ENCODE peak calls at places on chromosomes 12 and 14, in ten cellular contexts. M is ovary; W is ascending aorta; K is CD8-positive, alpha-beta T cell; Y is effector memory CD4-positive, alpha-beta T cell; B is MG63; S is H7; V is body of pancreas; P is vagina; L is uterus. E is an unnamed sample.

GRCh38 chr14:95255013-95255412 is 64.7 kb downstream of the CLMN start:
- DNase-seq in S (no peak), W (no peak), L (no peak), Y (no peak), B (no peak), M (no peak), P (no peak), K (no peak), V (no peak), E (no peak)

GRCh38 chr14:94655169-94655710 is 43.0 kb downstream of the SERPINA3 start:
- DNase-seq in W (peak; percentile 16), Y (no peak), S (no peak), M (no peak), L (peak; percentile 30), P (peak; percentile 88), K (no peak), V (no peak), B (no peak), E (peak; percentile 70)

GRCh38 chr14:23195552-23196101 is 12.2 kb upstream of the SLC7A8 start:
- DNase-seq in B (no peak), S (no peak), M (no peak), K (no peak), Y (no peak), P (no peak), L (no peak), W (no peak), V (no peak), E (no peak)

GRCh38 chr12:119762619-119763018 is 94.7 kb downstream of the PRKAB1 start:
- DNase-seq in P (no peak), K (no peak), S (no peak), L (no peak), Y (no peak), M (no peak), V (no peak), W (no peak), B (no peak), E (no peak)

GRCh38 chr12:73274972-73275371 is 1002.8 kb downstream of the TRHDE start:
- DNase-seq in M (no peak), K (no peak), V (no peak), B (no peak), Y (no peak), W (no peak), S (no peak), L (no peak), P (no peak), E (no peak)

GRCh38 chr12:88579572-88579940 is 715 bp downstream of the KITLG start:
- DNase-seq in V (peak; percentile 61), Y (no peak), K (no peak), B (peak; percentile 66), M (peak; percentile 67), S (peak; percentile 52), L (peak; percentile 44), W (no peak), P (no peak), E (no peak)

GRCh38 chr12:70660620-70661219 is 23.5 kb upstream of the PTPRB start:
- DNase-seq in L (peak; percentile 36), V (no peak), S (no peak), M (no peak), P (no peak), B (peak; percentile 45), K (no peak), W (no peak), Y (no peak), E (peak; percentile 78)

GRCh38 chr12:38099686-38100085 is 216.9 kb upstream of the ALG10B start:
- DNase-seq in W (no peak), P (no peak), Y (no peak), M (no peak), L (no peak), B (no peak), K (no peak), S (peak; percentile 14), V (no peak), E (no peak)

GRCh38 chr12:54191126-54191525 is 2.3 kb upstream of the SMUG1 start:
- DNase-seq in S (no peak), K (no peak), Y (no peak), B (no peak), V (no peak), W (no peak), L (no peak), P (no peak), M (no peak), E (no peak)

GRCh38 chr12:54193437-54193836 is 4.7 kb upstream of the SMUG1 start:
- DNase-seq in P (no peak), Y (no peak), S (no peak), K (no peak), L (no peak), B (no peak), W (no peak), V (no peak), M (no peak), E (no peak)

GRCh38 chr12:54195080-54195479 is 6.3 kb upstream of the SMUG1 start:
- DNase-seq in P (no peak), W (no peak), L (no peak), S (no peak), M (no peak), Y (no peak), V (no peak), K (no peak), B (no peak), E (no peak)

GRCh38 chr12:54189198-54189539 is 384 bp upstream of the SMUG1 start:
- DNase-seq in M (no peak), P (no peak), B (no peak), S (no peak), K (no peak), V (no peak), Y (no peak), W (no peak), L (no peak), E (no peak)

GRCh38 chr12:54191550-54192022 is 2.8 kb upstream of the SMUG1 start:
- DNase-seq in P (no peak), S (peak; percentile 86), V (peak; percentile 86), L (peak; percentile 81), W (peak; percentile 88), K (peak; percentile 66), M (peak; percentile 88), Y (peak; percentile 56), B (peak; percentile 73), E (no peak)
- H3K27me3 ChIP-seq in P (no peaks in the 10 kb centered on the region), S (peaks cover 41% of the 10 kb centered on the region), V (no peaks in the 10 kb centered on the region), L (no peaks in the 10 kb centered on the region), W (no peaks in the 10 kb centered on the region), K (peaks cover 6% of the 10 kb centered on the region), M (no peaks in the 10 kb centered on the region), Y (peaks cover 10% of the 10 kb centered on the region), B (no peaks in the 10 kb centered on the region), E (peaks cover 6% of the 10 kb centered on the region)

DNA sequence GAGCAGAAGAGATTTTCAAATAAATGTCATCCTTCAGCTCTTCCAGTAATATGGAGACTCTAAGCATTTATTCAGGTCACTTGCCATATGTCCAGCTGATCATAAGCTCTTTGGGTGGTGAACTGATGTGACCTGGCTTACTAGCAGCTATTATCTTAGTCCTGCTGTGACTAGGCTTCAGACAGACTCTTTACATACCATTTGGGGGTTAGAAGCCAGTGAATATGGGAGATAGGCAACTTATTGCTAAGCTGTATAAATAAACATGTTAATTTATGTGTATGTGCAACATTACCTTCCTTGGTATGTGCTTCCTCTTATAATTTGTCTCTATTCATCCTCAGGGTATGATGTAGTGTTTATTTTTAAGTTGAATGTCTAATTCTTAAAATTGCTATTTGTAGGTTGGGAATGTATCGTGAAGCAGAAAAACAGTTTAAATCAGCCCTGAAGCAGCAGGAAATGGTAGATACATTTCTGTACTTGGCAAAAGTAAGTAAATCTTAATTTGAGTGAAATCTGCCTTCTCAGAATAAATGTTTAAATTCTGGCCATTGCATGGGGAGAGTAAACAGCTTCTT is 32.4 kb downstream of the TTC8 start:
- DNase-seq in S (no peak), M (no peak), L (no peak), B (peak; percentile 5), Y (no peak), K (no peak), P (no peak), V (no peak), W (no peak), E (no peak)
- H3K4me3 ChIP-seq in S (no peak overlapping the region), M (no peak overlapping the region), L (no peak overlapping the region), B (no peak overlapping the region), Y (no peak overlapping the region), K (no peak overlapping the region), P (no peak overlapping the region), V (no peak overlapping the region), W (no peak overlapping the region), E (no peak overlapping the region)

GRCh38 chr12:131939007-131939406 is 9.9 kb downstream of the PUS1 start:
- DNase-seq in K (no peak), W (no peak), B (no peak), M (peak; percentile 30), V (no peak), S (no peak), L (no peak), P (no peak), Y (no peak), E (no peak)

GRCh38 chr12:131941116-131941986 is 8.4 kb upstream of the EP400 start:
- DNase-seq in V (peak; percentile 9), P (no peak), L (no peak), K (no peak), B (no peak), Y (no peak), W (peak; percentile 46), M (peak; percentile 30), S (peak; percentile 42), E (no peak)

GRCh38 chr12:131941987-131942341 is 7.8 kb upstream of the EP400 start:
- DNase-seq in L (no peak), S (peak; percentile 35), K (no peak), Y (no peak), B (no peak), W (no peak), V (no peak), P (no peak), M (peak; percentile 26), E (no peak)

GRCh38 chr12:131938082-131938481 is 9.0 kb downstream of the PUS1 start:
- DNase-seq in W (no peak), B (no peak), Y (no peak), S (no peak), M (no peak), K (no peak), V (no peak), L (no peak), P (no peak), E (no peak)

DNA sequence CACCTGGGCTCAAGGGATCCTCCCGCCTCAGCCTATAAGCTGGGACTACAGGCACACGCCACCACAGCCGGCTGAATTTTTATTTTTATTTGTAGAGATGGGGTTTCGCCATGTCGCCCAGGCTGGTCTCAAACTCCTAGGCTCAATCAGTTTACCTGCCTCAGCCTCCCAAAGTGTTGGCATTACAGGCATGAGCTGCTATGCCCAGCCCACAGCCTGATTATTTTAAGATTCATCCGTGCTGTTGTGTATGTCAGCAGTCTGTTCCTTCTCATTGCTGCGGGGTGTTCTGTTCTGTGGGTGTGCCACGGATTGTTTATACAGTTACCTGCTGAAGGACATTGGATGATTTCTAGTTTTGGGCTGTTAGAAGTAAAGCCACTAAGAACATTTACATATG is 9.6 kb upstream of the EP400 start:
- DNase-seq in S (no peak), V (peak; percentile 1), Y (no peak), B (no peak), W (no peak), L (no peak), P (no peak), K (no peak), M (no peak), E (no peak)
- H3K36me3 ChIP-seq in S (peaks cover 34% of the 10 kb centered on the region), V (no peaks in the 10 kb centered on the region), Y (peaks cover 37% of the 10 kb centered on the region), B (peaks cover 92% of the 10 kb centered on the region), W (peaks cover 27% of the 10 kb centered on the region), L (no peaks in the 10 kb centered on the region), P (no peaks in the 10 kb centered on the region), K (peaks cover 16% of the 10 kb centered on the region), M (no peaks in the 10 kb centered on the region), E (peaks cover 15% of the 10 kb centered on the region)

GRCh38 chr12:54051916-54052744 is 1.5 kb upstream of the HOXC4 start:
- DNase-seq in Y (no peak), L (no peak), B (no peak), P (no peak), W (no peak), S (peak; percentile 65), M (peak; percentile 45), V (no peak), K (no peak), E (no peak)

GRCh38 chr12:54051081-54051912 is 2.3 kb upstream of the HOXC4 start:
- DNase-seq in K (no peak), M (no peak), B (no peak), W (no peak), V (no peak), S (peak; percentile 62), L (no peak), P (no peak), Y (no peak), E (no peak)

GRCh38 chr12:54054442-54055332 is 1.1 kb downstream of the HOXC4 start:
- DNase-seq in M (no peak), S (peak; percentile 55), K (no peak), B (no peak), L (no peak), W (no peak), Y (no peak), V (no peak), P (no peak), E (no peak)

GRCh38 chr12:54053625-54054441 is at the start of gene HOXC4:
- DNase-seq in W (no peak), M (peak; percentile 60), V (no peak), K (no peak), Y (no peak), S (peak; percentile 84), B (peak; percentile 12), P (no peak), L (no peak), E (no peak)

DNA sequence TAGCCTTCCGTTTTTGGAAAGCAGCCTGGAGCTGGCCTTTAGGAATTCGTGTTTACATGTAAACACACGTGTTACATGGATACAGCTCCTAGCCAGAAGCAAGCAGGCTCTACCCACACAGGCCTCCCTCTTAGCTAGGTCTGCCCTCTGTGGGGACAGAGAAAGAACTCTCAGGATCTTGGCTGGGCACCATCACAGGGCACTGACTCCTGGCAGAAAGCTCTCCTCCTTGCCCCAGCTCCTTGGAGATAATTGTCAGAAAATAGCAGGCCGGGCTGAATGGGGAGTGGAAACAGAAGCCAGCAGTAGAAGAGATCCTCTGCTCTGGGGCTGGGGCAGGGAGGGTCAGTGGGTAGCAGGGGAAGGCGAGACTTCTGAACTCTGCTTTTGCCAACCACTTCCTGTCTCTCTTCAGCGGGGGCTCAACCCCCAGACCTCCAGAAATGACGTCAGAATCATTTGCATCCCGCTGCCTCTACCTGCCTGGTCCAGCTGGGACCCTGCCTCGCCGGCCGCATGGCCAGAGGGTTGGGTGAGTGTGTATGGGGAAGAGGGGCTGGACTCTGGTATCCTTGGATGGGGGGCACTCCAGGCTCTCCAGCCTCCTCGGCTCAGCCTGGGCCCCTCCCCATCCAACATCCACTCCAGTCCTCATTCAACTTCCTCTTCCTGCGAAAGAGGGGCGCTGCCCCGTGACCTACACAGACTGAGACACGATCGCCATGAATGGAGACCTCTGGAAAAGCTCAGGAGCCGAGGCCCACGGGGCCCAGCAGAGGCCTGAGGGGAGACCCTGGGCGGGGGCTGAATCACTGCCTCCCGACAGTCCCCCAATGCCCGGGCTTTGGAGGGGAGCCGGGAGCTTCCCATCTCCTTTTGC is 650 bp upstream of the HOXC4 start:
- DNase-seq in V (no peak), P (no peak), S (peak; percentile 70), M (peak; percentile 55), B (no peak), L (no peak), Y (no peak), W (no peak), K (no peak), E (no peak)
- H3K27me3 ChIP-seq in V (no peaks in the 10 kb centered on the region), P (peaks cover 36% of the 10 kb centered on the region), S (peaks cover 99% of the 10 kb centered on the region), M (no peaks in the 10 kb centered on the region), B (no peaks in the 10 kb centered on the region), L (no peaks in the 10 kb centered on the region), Y (peaks cover 62% of the 10 kb centered on the region), W (no peaks in the 10 kb centered on the region), K (peaks cover 48% of the 10 kb centered on the region), E (peaks cover 23% of the 10 kb centered on the region)